ENCODE peak calls at places on chromosomes 3 and 15, in eight cellular contexts. D, O, M, G, X, Q, F and L are unnamed samples.
A peak's percentile ranks its signal among the peaks of the same experiment; 100 is the strongest.

GRCh38 chr3:9165441-9165840 is 84.0 kb downstream of the SRGAP3 start:
- DNase-seq in D (no peak), O (no peak), M (no peak), G (no peak), X (no peak), Q (no peak), F (no peak), L (no peak)

GRCh38 chr3:49902511-49903345 is 945 bp downstream of the MST1R start:
- DNase-seq in D (no peak), O (no peak), M (no peak), G (no peak), X (no peak), Q (no peak), F (no peak), L (no peak)

GRCh38 chr15:76299786-76300185 is 11.5 kb downstream of the ETFA start:
- DNase-seq in D (no peak), O (no peak), M (no peak), G (no peak), X (no peak), Q (no peak), F (no peak), L (no peak)

GRCh38 chr3:23889401-23889800 is 27.4 kb downstream of the NKIRAS1 start:
- DNase-seq in D (no peak), O (no peak), M (no peak), G (no peak), X (no peak), Q (no peak), F (no peak), L (no peak)

GRCh38 chr15:92510163-92510882 is 116.6 kb downstream of the ST8SIA2 start:
- DNase-seq in D (no peak), O (no peak), M (no peak), G (no peak), X (no peak), Q (no peak), F (no peak), L (no peak)

GRCh38 chr3:39107056-39107873 is at the start of the genes GORASP1 and TTC21A:
- DNase-seq in D (peak; percentile 97), O (peak; percentile 56), M (peak; percentile 55), G (peak; percentile 83), X (peak; percentile 90), Q (peak; percentile 47), F (peak; percentile 50), L (peak; percentile 61)

GRCh38 chr15:31932581-31932980 is 97.7 kb upstream of the CHRNA7 start:
- DNase-seq in D (no peak), O (no peak), M (no peak), G (no peak), X (no peak), Q (no peak), F (no peak), L (no peak)

GRCh38 chr15:63504979-63505841 is 817 bp downstream of the USP3 start:
- DNase-seq in D (peak; percentile 79), O (peak; percentile 70), M (no peak), G (peak; percentile 48), X (no peak), Q (peak; percentile 34), F (peak; percentile 22), L (peak; percentile 69)

GRCh38 chr15:80825361-80826030 is 46.3 kb downstream of the CEMIP start:
- DNase-seq in D (peak; percentile 56), O (no peak), M (no peak), G (no peak), X (no peak), Q (no peak), F (no peak), L (peak; percentile 20)